ENCODE peak calls at places on chromosomes 3 and 15, in nine cellular contexts. One of them, this sample, is unnamed.

GRCh38 chr3:123406598-123406997 is 42.3 kb downstream of the ADCY5 start:
- DNase-seq in BE2C: peak
- DNase-seq in uterus: peak
- DNase-seq in esophagus squamous epithelium: no peak
- DNase-seq in fibroblast of lung: no peak
- DNase-seq in kidney epithelial cell: no peak
- DNase-seq in ovary: no peak
- DNase-seq in sigmoid colon: peak
- DNase-seq in body of pancreas: peak
- DNase-seq in this sample: no peak

GRCh38 chr3:45104715-45105711 is 41.2 kb downstream of the CDCP1 start:
- DNase-seq in BE2C: no peak
- DNase-seq in uterus: no peak
- DNase-seq in esophagus squamous epithelium: no peak
- DNase-seq in fibroblast of lung: peak
- DNase-seq in kidney epithelial cell: no peak
- DNase-seq in ovary: no peak
- DNase-seq in sigmoid colon: no peak
- DNase-seq in body of pancreas: no peak
- DNase-seq in this sample: peak

GRCh38 chr3:174438501-174439156 is 420.5 kb upstream of the NAALADL2 start:
- DNase-seq in BE2C: no peak
- DNase-seq in uterus: no peak
- DNase-seq in esophagus squamous epithelium: no peak
- DNase-seq in fibroblast of lung: peak
- DNase-seq in kidney epithelial cell: no peak
- DNase-seq in ovary: no peak
- DNase-seq in sigmoid colon: no peak
- DNase-seq in body of pancreas: no peak
- DNase-seq in this sample: no peak

GRCh38 chr3:148606979-148607378 is 90.7 kb upstream of the AGTR1 start:
- DNase-seq in BE2C: no peak
- DNase-seq in uterus: no peak
- DNase-seq in esophagus squamous epithelium: no peak
- DNase-seq in fibroblast of lung: no peak
- DNase-seq in kidney epithelial cell: no peak
- DNase-seq in ovary: no peak
- DNase-seq in sigmoid colon: peak
- DNase-seq in body of pancreas: no peak
- DNase-seq in this sample: no peak

GRCh38 chr3:42010530-42010929 is 48.6 kb upstream of the ULK4 start:
- DNase-seq in BE2C: peak
- DNase-seq in uterus: no peak
- DNase-seq in esophagus squamous epithelium: no peak
- DNase-seq in fibroblast of lung: no peak
- DNase-seq in kidney epithelial cell: no peak
- DNase-seq in ovary: no peak
- DNase-seq in sigmoid colon: no peak
- DNase-seq in body of pancreas: no peak
- DNase-seq in this sample: no peak

GRCh38 chr15:73954188-73955145 is 28.2 kb downstream of the LOXL1 start:
- DNase-seq in BE2C: no peak
- DNase-seq in uterus: no peak
- DNase-seq in esophagus squamous epithelium: no peak
- DNase-seq in fibroblast of lung: no peak
- DNase-seq in kidney epithelial cell: no peak
- DNase-seq in ovary: no peak
- DNase-seq in sigmoid colon: peak
- DNase-seq in body of pancreas: no peak
- DNase-seq in this sample: no peak

GRCh38 chr15:62889734-62890505 is 152.6 kb upstream of the TPM1 start:
- DNase-seq in BE2C: no peak
- DNase-seq in uterus: peak
- DNase-seq in esophagus squamous epithelium: no peak
- DNase-seq in fibroblast of lung: peak
- DNase-seq in kidney epithelial cell: no peak
- DNase-seq in ovary: no peak
- DNase-seq in sigmoid colon: peak
- DNase-seq in body of pancreas: peak
- DNase-seq in this sample: no peak

GRCh38 chr3:171963546-171963945 is 75.8 kb upstream of the FNDC3B start:
- DNase-seq in BE2C: no peak
- DNase-seq in uterus: no peak
- DNase-seq in esophagus squamous epithelium: no peak
- DNase-seq in fibroblast of lung: no peak
- DNase-seq in kidney epithelial cell: no peak
- DNase-seq in ovary: no peak
- DNase-seq in sigmoid colon: no peak
- DNase-seq in body of pancreas: no peak
- DNase-seq in this sample: no peak

GRCh38 chr3:179037361-179037760 is 34.2 kb downstream of the ZMAT3 start:
- DNase-seq in BE2C: no peak
- DNase-seq in uterus: peak
- DNase-seq in esophagus squamous epithelium: no peak
- DNase-seq in fibroblast of lung: peak
- DNase-seq in kidney epithelial cell: peak
- DNase-seq in ovary: no peak
- DNase-seq in sigmoid colon: peak
- DNase-seq in body of pancreas: no peak
- DNase-seq in this sample: peak

GRCh38 chr3:146491303-146491702 is 21.9 kb upstream of the PLSCR2 start:
- DNase-seq in BE2C: no peak
- DNase-seq in uterus: no peak
- DNase-seq in esophagus squamous epithelium: no peak
- DNase-seq in fibroblast of lung: peak
- DNase-seq in kidney epithelial cell: no peak
- DNase-seq in ovary: no peak
- DNase-seq in sigmoid colon: no peak
- DNase-seq in body of pancreas: no peak
- DNase-seq in this sample: no peak

GRCh38 chr3:17678116-17678741 is 64.2 kb downstream of the TBC1D5 start:
- DNase-seq in BE2C: no peak
- DNase-seq in uterus: no peak
- DNase-seq in esophagus squamous epithelium: no peak
- DNase-seq in fibroblast of lung: peak
- DNase-seq in kidney epithelial cell: peak
- DNase-seq in ovary: no peak
- DNase-seq in sigmoid colon: no peak
- DNase-seq in body of pancreas: no peak
- DNase-seq in this sample: no peak

GRCh38 chr15:65101418-65101890 is 13.5 kb downstream of the UBAP1L start:
- DNase-seq in BE2C: peak
- DNase-seq in uterus: peak
- DNase-seq in esophagus squamous epithelium: no peak
- DNase-seq in fibroblast of lung: peak
- DNase-seq in kidney epithelial cell: peak
- DNase-seq in ovary: peak
- DNase-seq in sigmoid colon: peak
- DNase-seq in body of pancreas: peak
- DNase-seq in this sample: peak

GRCh38 chr3:142273501-142273900 is 48.1 kb upstream of the GK5 start:
- DNase-seq in BE2C: no peak
- DNase-seq in uterus: no peak
- DNase-seq in esophagus squamous epithelium: no peak
- DNase-seq in fibroblast of lung: no peak
- DNase-seq in kidney epithelial cell: no peak
- DNase-seq in ovary: no peak
- DNase-seq in sigmoid colon: no peak
- DNase-seq in body of pancreas: no peak
- DNase-seq in this sample: no peak

GRCh38 chr3:18657858-18658820 is 233.0 kb upstream of the SATB1 start:
- DNase-seq in BE2C: no peak
- DNase-seq in uterus: no peak
- DNase-seq in esophagus squamous epithelium: no peak
- DNase-seq in fibroblast of lung: no peak
- DNase-seq in kidney epithelial cell: no peak
- DNase-seq in ovary: no peak
- DNase-seq in sigmoid colon: no peak
- DNase-seq in body of pancreas: peak
- DNase-seq in this sample: no peak

GRCh38 chr15:68271854-68272471 is 5.6 kb upstream of the FEM1B start:
- DNase-seq in BE2C: peak
- DNase-seq in uterus: peak
- DNase-seq in esophagus squamous epithelium: no peak
- DNase-seq in fibroblast of lung: peak
- DNase-seq in kidney epithelial cell: peak
- DNase-seq in ovary: peak
- DNase-seq in sigmoid colon: no peak
- DNase-seq in body of pancreas: peak
- DNase-seq in this sample: no peak
- H3K4me3 ChIP-seq in BE2C: peak
- H3K4me3 ChIP-seq in uterus: no peak
- H3K4me3 ChIP-seq in esophagus squamous epithelium: peak
- H3K4me3 ChIP-seq in fibroblast of lung: no peak
- H3K4me3 ChIP-seq in kidney epithelial cell: no peak
- H3K4me3 ChIP-seq in ovary: no peak
- H3K4me3 ChIP-seq in sigmoid colon: no peak
- H3K4me3 ChIP-seq in body of pancreas: no peak
- H3K4me3 ChIP-seq in this sample: peak

GRCh38 chr3:13414040-13414729 is 5.9 kb downstream of the NUP210 start:
- DNase-seq in BE2C: no peak
- DNase-seq in uterus: no peak
- DNase-seq in esophagus squamous epithelium: peak
- DNase-seq in fibroblast of lung: no peak
- DNase-seq in kidney epithelial cell: no peak
- DNase-seq in ovary: no peak
- DNase-seq in sigmoid colon: no peak
- DNase-seq in body of pancreas: no peak
- DNase-seq in this sample: no peak

GRCh38 chr3:13420051-13420816 is at the start of gene NUP210:
- DNase-seq in BE2C: peak
- DNase-seq in uterus: no peak
- DNase-seq in esophagus squamous epithelium: no peak
- DNase-seq in fibroblast of lung: no peak
- DNase-seq in kidney epithelial cell: no peak
- DNase-seq in ovary: no peak
- DNase-seq in sigmoid colon: no peak
- DNase-seq in body of pancreas: peak
- DNase-seq in this sample: no peak

GRCh38 chr3:13419356-13420050 is 619 bp downstream of the NUP210 start:
- DNase-seq in BE2C: peak
- DNase-seq in uterus: no peak
- DNase-seq in esophagus squamous epithelium: no peak
- DNase-seq in fibroblast of lung: peak
- DNase-seq in kidney epithelial cell: no peak
- DNase-seq in ovary: no peak
- DNase-seq in sigmoid colon: no peak
- DNase-seq in body of pancreas: peak
- DNase-seq in this sample: no peak

GRCh38 chr3:13415236-13416001 is 4.7 kb downstream of the NUP210 start:
- DNase-seq in BE2C: no peak
- DNase-seq in uterus: no peak
- DNase-seq in esophagus squamous epithelium: no peak
- DNase-seq in fibroblast of lung: no peak
- DNase-seq in kidney epithelial cell: no peak
- DNase-seq in ovary: no peak
- DNase-seq in sigmoid colon: no peak
- DNase-seq in body of pancreas: no peak
- DNase-seq in this sample: no peak

GRCh38 chr3:13416002-13416793 is 3.9 kb downstream of the NUP210 start:
- DNase-seq in BE2C: no peak
- DNase-seq in uterus: no peak
- DNase-seq in esophagus squamous epithelium: no peak
- DNase-seq in fibroblast of lung: no peak
- DNase-seq in kidney epithelial cell: no peak
- DNase-seq in ovary: no peak
- DNase-seq in sigmoid colon: no peak
- DNase-seq in body of pancreas: no peak
- DNase-seq in this sample: no peak
- TF ChIP-seq CTCF in BE2C: peak
- TF ChIP-seq CTCF in uterus: no peak
- TF ChIP-seq CTCF in esophagus squamous epithelium: no peak
- TF ChIP-seq CTCF in fibroblast of lung: no peak
- TF ChIP-seq CTCF in kidney epithelial cell: peak
- TF ChIP-seq CTCF in ovary: no peak
- TF ChIP-seq CTCF in sigmoid colon: no peak
- TF ChIP-seq CTCF in body of pancreas: no peak
- TF ChIP-seq CTCF in this sample: peak

DNA sequence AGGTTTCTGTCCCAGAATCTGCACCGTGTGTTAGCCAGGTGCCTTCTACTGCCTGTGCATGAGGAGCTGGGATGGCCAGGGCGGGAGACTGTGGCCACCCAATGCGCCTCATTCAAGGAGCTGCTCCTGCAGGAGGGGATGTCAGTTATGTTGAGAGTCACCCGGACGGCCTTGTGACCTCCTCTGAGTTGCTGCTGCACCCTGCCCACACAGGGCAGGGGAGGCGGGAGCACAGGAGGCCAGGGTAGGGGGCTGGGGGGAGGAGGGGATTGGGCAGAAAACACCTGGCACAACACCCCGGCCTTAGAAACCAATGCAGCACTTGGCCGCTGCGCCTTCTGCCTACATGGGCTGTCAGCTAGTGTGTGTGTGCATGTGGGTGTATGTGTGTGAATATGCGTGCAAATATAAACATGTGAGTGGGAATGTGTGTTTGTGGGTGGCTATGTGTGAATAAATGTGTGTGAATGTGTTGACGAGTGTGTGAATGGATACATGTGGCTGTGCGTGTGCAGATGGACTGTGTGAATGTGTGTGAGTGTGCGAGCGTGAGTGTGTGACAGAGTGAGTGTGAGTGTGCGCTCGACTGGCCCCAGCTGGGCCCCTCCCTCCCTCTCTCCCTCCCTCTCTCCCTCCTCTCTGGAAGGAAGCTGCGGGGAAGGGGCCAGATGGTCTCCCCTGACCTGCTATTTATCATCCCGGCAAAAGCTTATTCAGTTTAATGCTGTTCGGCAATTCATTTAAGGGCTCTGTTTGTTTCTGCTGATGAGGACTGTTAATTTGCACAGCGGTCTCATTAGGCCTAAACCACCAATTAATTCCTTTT is 106.9 kb downstream of the TLE3 start:
- DNase-seq in BE2C: no peak
- DNase-seq in uterus: no peak
- DNase-seq in esophagus squamous epithelium: no peak
- DNase-seq in fibroblast of lung: no peak
- DNase-seq in kidney epithelial cell: no peak
- DNase-seq in ovary: no peak
- DNase-seq in sigmoid colon: no peak
- DNase-seq in body of pancreas: no peak
- DNase-seq in this sample: no peak
- H3K4me3 ChIP-seq in BE2C: no peak
- H3K4me3 ChIP-seq in uterus: no peak
- H3K4me3 ChIP-seq in esophagus squamous epithelium: no peak
- H3K4me3 ChIP-seq in fibroblast of lung: no peak
- H3K4me3 ChIP-seq in kidney epithelial cell: no peak
- H3K4me3 ChIP-seq in ovary: no peak
- H3K4me3 ChIP-seq in sigmoid colon: no peak
- H3K4me3 ChIP-seq in body of pancreas: no peak
- H3K4me3 ChIP-seq in this sample: no peak

DNA sequence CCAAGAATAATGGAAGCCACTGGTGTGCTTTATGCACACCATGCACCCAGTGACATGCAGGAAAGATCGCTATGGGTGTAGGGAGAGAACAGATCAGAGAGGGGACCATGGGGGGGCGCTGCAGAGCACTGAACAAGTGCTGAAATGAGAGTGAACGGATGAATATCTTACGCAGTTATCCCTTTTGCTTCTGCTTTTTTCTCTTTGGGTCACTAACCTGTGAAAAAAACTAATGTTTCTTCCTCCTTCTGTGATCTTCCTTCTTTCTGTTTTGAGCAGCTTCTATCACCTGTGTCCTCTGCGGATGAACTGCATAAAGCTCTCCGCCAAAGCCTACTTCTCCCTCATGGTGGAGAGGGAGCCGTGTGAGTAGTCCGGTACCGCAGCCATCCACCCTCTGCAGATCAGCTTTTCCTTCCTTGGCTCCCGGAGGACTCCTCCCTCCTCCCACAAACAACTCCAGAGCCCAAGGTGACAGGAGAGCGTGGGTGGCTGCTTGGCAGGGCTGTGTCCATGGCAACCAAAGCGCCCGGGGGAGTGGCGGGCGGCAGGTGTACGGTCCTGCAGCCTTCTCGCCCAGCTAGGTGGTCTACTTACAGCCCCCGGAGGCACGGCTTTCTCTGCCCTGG is 106.2 kb downstream of the DGKG start:
- DNase-seq in BE2C: no peak
- DNase-seq in uterus: no peak
- DNase-seq in esophagus squamous epithelium: no peak
- DNase-seq in fibroblast of lung: no peak
- DNase-seq in kidney epithelial cell: no peak
- DNase-seq in ovary: no peak
- DNase-seq in sigmoid colon: no peak
- DNase-seq in body of pancreas: peak
- DNase-seq in this sample: no peak
- TF ChIP-seq CTCF in BE2C: peak
- TF ChIP-seq CTCF in uterus: no peak
- TF ChIP-seq CTCF in esophagus squamous epithelium: no peak
- TF ChIP-seq CTCF in fibroblast of lung: no peak
- TF ChIP-seq CTCF in kidney epithelial cell: peak
- TF ChIP-seq CTCF in ovary: no peak
- TF ChIP-seq CTCF in sigmoid colon: no peak
- TF ChIP-seq CTCF in body of pancreas: no peak
- TF ChIP-seq CTCF in this sample: no peak